ENCODE peak calls at places on chromosome 19, in seven cellular contexts. One of them, this sample, is unnamed.

GRCh38 chr19:10112895-10113591 is 1.6 kb downstream of the P2RY11 start:
- DNase-seq in heart left ventricle: no peak
- DNase-seq in IMR-90: no peak
- DNase-seq in uterus: no peak
- DNase-seq in body of pancreas: peak
- DNase-seq in esophagus squamous epithelium: no peak
- DNase-seq in HCT116: no peak
- DNase-seq in this sample: no peak

GRCh38 chr19:53868091-53868891 is 608 bp downstream of the MYADM start:
- DNase-seq in HCT116: no peak
- DNase-seq in IMR-90: peak
- DNase-seq in body of pancreas: peak
- DNase-seq in uterus: peak
- DNase-seq in heart left ventricle: peak
- DNase-seq in esophagus squamous epithelium: no peak
- DNase-seq in this sample: peak

GRCh38 chr19:33703438-33703750 is 81.6 kb downstream of the CHST8 start:
- DNase-seq in IMR-90: no peak
- DNase-seq in HCT116: no peak
- DNase-seq in heart left ventricle: no peak
- DNase-seq in body of pancreas: no peak
- DNase-seq in esophagus squamous epithelium: no peak
- DNase-seq in uterus: no peak
- DNase-seq in this sample: no peak

GRCh38 chr19:15260939-15261338 is 28.7 kb upstream of the EPHX3 start:
- DNase-seq in HCT116: no peak
- DNase-seq in IMR-90: no peak
- DNase-seq in esophagus squamous epithelium: no peak
- DNase-seq in heart left ventricle: no peak
- DNase-seq in uterus: no peak
- DNase-seq in body of pancreas: no peak
- DNase-seq in this sample: no peak

GRCh38 chr19:17686027-17686511 is 2.1 kb downstream of the UNC13A start:
- DNase-seq in IMR-90: no peak
- DNase-seq in esophagus squamous epithelium: no peak
- DNase-seq in HCT116: no peak
- DNase-seq in body of pancreas: no peak
- DNase-seq in heart left ventricle: peak
- DNase-seq in uterus: no peak
- DNase-seq in this sample: no peak

GRCh38 chr19:54255105-54255775 is 1.8 kb downstream of the LILRB5 start:
- DNase-seq in uterus: no peak
- DNase-seq in esophagus squamous epithelium: no peak
- DNase-seq in heart left ventricle: no peak
- DNase-seq in HCT116: no peak
- DNase-seq in body of pancreas: no peak
- DNase-seq in IMR-90: no peak
- DNase-seq in this sample: no peak

GRCh38 chr19:38891791-38892190 is 7.6 kb downstream of the SIRT2 start:
- DNase-seq in IMR-90: no peak
- DNase-seq in HCT116: no peak
- DNase-seq in uterus: no peak
- DNase-seq in body of pancreas: no peak
- DNase-seq in heart left ventricle: no peak
- DNase-seq in esophagus squamous epithelium: no peak
- DNase-seq in this sample: no peak

GRCh38 chr19:17385878-17386611 is 8.0 kb downstream of the CCDC194 start:
- DNase-seq in HCT116: no peak
- DNase-seq in uterus: peak
- DNase-seq in heart left ventricle: peak
- DNase-seq in IMR-90: peak
- DNase-seq in esophagus squamous epithelium: no peak
- DNase-seq in body of pancreas: peak
- DNase-seq in this sample: peak

GRCh38 chr19:33667141-33667540 is 45.4 kb downstream of the CHST8 start:
- DNase-seq in HCT116: no peak
- DNase-seq in esophagus squamous epithelium: no peak
- DNase-seq in IMR-90: no peak
- DNase-seq in body of pancreas: no peak
- DNase-seq in uterus: no peak
- DNase-seq in heart left ventricle: no peak
- DNase-seq in this sample: no peak

GRCh38 chr19:15448778-15449619 is 757 bp downstream of the WIZ start:
- DNase-seq in HCT116: no peak
- DNase-seq in heart left ventricle: no peak
- DNase-seq in body of pancreas: no peak
- DNase-seq in IMR-90: no peak
- DNase-seq in esophagus squamous epithelium: no peak
- DNase-seq in uterus: peak
- DNase-seq in this sample: no peak

GRCh38 chr19:34276614-34277013 is 22.3 kb downstream of the GARRE1 start:
- DNase-seq in body of pancreas: peak
- DNase-seq in IMR-90: no peak
- DNase-seq in heart left ventricle: no peak
- DNase-seq in esophagus squamous epithelium: no peak
- DNase-seq in uterus: no peak
- DNase-seq in HCT116: no peak
- DNase-seq in this sample: no peak

GRCh38 chr19:2888739-2889224 is 11.9 kb upstream of the ZNF57 start:
- DNase-seq in HCT116: no peak
- DNase-seq in IMR-90: no peak
- DNase-seq in esophagus squamous epithelium: no peak
- DNase-seq in uterus: peak
- DNase-seq in body of pancreas: peak
- DNase-seq in heart left ventricle: peak
- DNase-seq in this sample: no peak

GRCh38 chr19:15467734-15468214 is 3.4 kb upstream of the RASAL3 start:
- DNase-seq in body of pancreas: no peak
- DNase-seq in IMR-90: no peak
- DNase-seq in esophagus squamous epithelium: no peak
- DNase-seq in uterus: no peak
- DNase-seq in heart left ventricle: no peak
- DNase-seq in HCT116: no peak
- DNase-seq in this sample: no peak

GRCh38 chr19:43124360-43124759 is 41.9 kb upstream of the PSG2 start:
- DNase-seq in esophagus squamous epithelium: no peak
- DNase-seq in body of pancreas: no peak
- DNase-seq in HCT116: no peak
- DNase-seq in heart left ventricle: no peak
- DNase-seq in uterus: no peak
- DNase-seq in IMR-90: no peak
- DNase-seq in this sample: no peak

GRCh38 chr19:44603201-44603945 is 10.0 kb upstream of the IGSF23 start:
- DNase-seq in body of pancreas: no peak
- DNase-seq in heart left ventricle: peak
- DNase-seq in IMR-90: peak
- DNase-seq in HCT116: no peak
- DNase-seq in esophagus squamous epithelium: no peak
- DNase-seq in uterus: no peak
- DNase-seq in this sample: peak

GRCh38 chr19:40663712-40664692 is 26.4 kb downstream of the NUMBL start:
- DNase-seq in IMR-90: peak
- DNase-seq in uterus: peak
- DNase-seq in heart left ventricle: peak
- DNase-seq in esophagus squamous epithelium: no peak
- DNase-seq in HCT116: no peak
- DNase-seq in body of pancreas: no peak
- DNase-seq in this sample: no peak
- TF ChIP-seq POLR2A in IMR-90: peak
- TF ChIP-seq POLR2A in uterus: no peak
- TF ChIP-seq POLR2A in heart left ventricle: no peak
- TF ChIP-seq POLR2A in esophagus squamous epithelium: no peak
- TF ChIP-seq POLR2A in HCT116: no peak
- TF ChIP-seq POLR2A in body of pancreas: no peak
- TF ChIP-seq POLR2A in this sample: peak

DNA sequence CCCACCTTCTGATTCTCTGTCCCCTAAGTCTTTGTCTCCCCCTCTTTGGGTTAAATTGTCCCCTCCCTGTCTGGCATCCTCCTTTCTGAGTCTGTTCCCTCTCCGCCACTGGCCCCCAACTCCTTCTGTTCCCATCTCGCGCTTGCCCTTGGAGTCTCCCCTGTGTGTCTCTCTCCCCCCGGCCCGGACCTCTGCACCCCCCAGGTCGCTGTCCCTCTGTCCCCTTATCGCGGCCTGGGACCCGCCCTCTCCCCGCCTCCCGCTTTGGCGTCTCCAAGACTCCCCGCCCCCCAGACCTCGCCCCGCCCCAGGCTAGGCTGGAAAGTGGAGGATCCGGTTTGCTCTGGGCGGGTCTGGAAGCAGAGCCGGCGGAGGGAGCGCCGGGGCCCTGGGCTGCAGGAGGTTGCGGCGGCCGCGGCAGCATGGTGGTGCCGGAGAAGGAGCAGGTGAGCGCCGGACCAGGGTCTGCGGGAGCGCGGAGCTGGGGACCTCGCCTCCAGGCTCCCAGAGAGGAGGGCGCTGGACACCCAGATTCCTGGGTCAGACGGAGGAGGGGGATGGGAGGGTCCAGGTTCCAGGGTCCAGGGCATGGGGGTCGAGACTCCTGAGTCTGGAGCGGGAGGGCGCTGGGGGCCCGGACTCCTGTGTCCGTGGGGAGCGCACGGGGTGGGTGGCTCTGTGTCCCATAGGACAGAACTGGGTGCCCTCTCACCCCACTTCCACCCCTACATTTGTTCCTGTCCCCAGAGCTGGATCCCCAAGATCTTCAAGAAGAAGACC is at the start of gene TRPM4:
- DNase-seq in esophagus squamous epithelium: no peak
- DNase-seq in heart left ventricle: peak
- DNase-seq in uterus: peak
- DNase-seq in body of pancreas: peak
- DNase-seq in IMR-90: peak
- DNase-seq in HCT116: peak
- DNase-seq in this sample: peak
- TF ChIP-seq POLR2A in esophagus squamous epithelium: peak
- TF ChIP-seq POLR2A in heart left ventricle: peak
- TF ChIP-seq POLR2A in uterus: peak
- TF ChIP-seq POLR2A in body of pancreas: peak
- TF ChIP-seq POLR2A in IMR-90: peak
- TF ChIP-seq POLR2A in HCT116: peak
- TF ChIP-seq POLR2A in this sample: peak

GRCh38 chr19:13243971-13244370 is 93.8 kb downstream of the IER2 start:
- DNase-seq in heart left ventricle: no peak
- DNase-seq in esophagus squamous epithelium: no peak
- DNase-seq in body of pancreas: no peak
- DNase-seq in IMR-90: no peak
- DNase-seq in uterus: no peak
- DNase-seq in HCT116: no peak
- DNase-seq in this sample: no peak
- TF ChIP-seq POLR2A in heart left ventricle: no peak
- TF ChIP-seq POLR2A in esophagus squamous epithelium: no peak
- TF ChIP-seq POLR2A in body of pancreas: no peak
- TF ChIP-seq POLR2A in IMR-90: no peak
- TF ChIP-seq POLR2A in uterus: no peak
- TF ChIP-seq POLR2A in HCT116: no peak
- TF ChIP-seq POLR2A in this sample: no peak

GRCh38 chr19:41882568-41883462 is at the start of gene ARHGEF1:
- DNase-seq in body of pancreas: peak
- DNase-seq in esophagus squamous epithelium: no peak
- DNase-seq in uterus: peak
- DNase-seq in IMR-90: no peak
- DNase-seq in heart left ventricle: peak
- DNase-seq in HCT116: no peak
- DNase-seq in this sample: peak
- TF ChIP-seq POLR2A in body of pancreas: no peak
- TF ChIP-seq POLR2A in esophagus squamous epithelium: peak
- TF ChIP-seq POLR2A in uterus: peak
- TF ChIP-seq POLR2A in IMR-90: no peak
- TF ChIP-seq POLR2A in heart left ventricle: peak
- TF ChIP-seq POLR2A in HCT116: no peak
- TF ChIP-seq POLR2A in this sample: no peak

GRCh38 chr19:31572671-31573298 is 223.5 kb upstream of the TSHZ3 start:
- DNase-seq in body of pancreas: no peak
- DNase-seq in heart left ventricle: no peak
- DNase-seq in IMR-90: no peak
- DNase-seq in uterus: no peak
- DNase-seq in HCT116: no peak
- DNase-seq in esophagus squamous epithelium: no peak
- DNase-seq in this sample: no peak
- TF ChIP-seq POLR2A in body of pancreas: no peak
- TF ChIP-seq POLR2A in heart left ventricle: no peak
- TF ChIP-seq POLR2A in IMR-90: no peak
- TF ChIP-seq POLR2A in uterus: no peak
- TF ChIP-seq POLR2A in HCT116: no peak
- TF ChIP-seq POLR2A in esophagus squamous epithelium: no peak
- TF ChIP-seq POLR2A in this sample: no peak

DNA sequence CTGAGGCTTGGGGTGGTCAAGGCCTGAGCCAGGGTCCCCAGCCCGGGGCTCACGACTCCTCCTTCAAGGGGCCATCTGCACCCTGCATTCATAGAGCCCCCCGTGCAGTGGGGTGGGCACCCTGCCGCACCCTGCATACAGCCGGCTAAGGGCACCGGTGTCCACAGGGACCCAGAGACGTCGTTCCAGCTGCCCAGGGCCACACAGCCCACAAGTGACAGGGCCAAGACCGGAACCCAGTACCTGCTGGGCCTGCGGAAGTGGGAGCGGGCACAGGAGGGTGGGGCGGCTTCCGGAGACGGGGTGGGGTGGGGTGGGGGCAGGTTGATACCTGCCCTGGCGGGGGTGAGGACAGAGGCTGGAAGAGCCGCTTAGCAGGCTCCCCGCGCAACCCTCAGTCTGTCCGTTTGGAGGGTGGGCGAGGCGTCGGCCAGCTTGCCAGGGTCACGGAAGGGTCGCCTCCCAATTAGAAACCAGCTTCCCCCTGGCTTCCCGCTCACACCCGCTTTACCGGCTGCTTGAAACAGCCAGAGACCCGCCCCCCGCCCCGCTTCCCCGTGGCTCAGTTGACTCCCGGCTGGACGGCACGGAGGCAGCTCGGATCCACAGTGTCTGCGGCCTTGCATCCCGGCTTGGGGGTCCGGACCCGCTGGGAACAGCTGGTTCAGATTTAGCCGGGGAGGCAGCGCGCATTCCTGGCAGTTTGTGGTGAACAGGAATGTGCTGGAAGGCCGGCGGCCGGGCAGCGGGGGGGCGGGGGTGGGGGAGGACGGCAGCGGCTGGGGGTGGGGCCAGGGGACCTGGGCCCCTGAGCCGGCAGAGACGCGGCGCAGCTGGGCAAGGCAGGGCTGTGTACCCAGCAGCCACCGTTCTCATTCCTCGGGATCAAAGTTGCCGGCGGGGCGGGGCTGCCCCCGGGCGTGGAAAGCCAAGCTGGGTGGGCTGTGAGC is 1.8 kb downstream of the CNN2 start:
- DNase-seq in HCT116: peak
- DNase-seq in body of pancreas: peak
- DNase-seq in IMR-90: peak
- DNase-seq in heart left ventricle: peak
- DNase-seq in uterus: peak
- DNase-seq in esophagus squamous epithelium: no peak
- DNase-seq in this sample: peak
- TF ChIP-seq POLR2A in HCT116: no peak
- TF ChIP-seq POLR2A in body of pancreas: no peak
- TF ChIP-seq POLR2A in IMR-90: no peak
- TF ChIP-seq POLR2A in heart left ventricle: peak
- TF ChIP-seq POLR2A in uterus: no peak
- TF ChIP-seq POLR2A in esophagus squamous epithelium: peak
- TF ChIP-seq POLR2A in this sample: peak

This sample was measured in H54.